ENCODE peak calls at places on chromosome 4, in nine cellular contexts. I, B, K, O, D, X, Y, N and G are unnamed samples.

GRCh38 chr4:136121431-136121830 is 1410.9 kb downstream of the PCDH18 start:
- DNase-seq in K (no peak), B (no peak), I (no peak), N (no peak), X (no peak), Y (no peak), O (no peak), D (no peak), G (no peak)

GRCh38 chr4:98603683-98604573 is 54.5 kb downstream of the TSPAN5 start:
- DNase-seq in K (no peak), N (no peak), D (no peak), B (no peak), O (peak; percentile 29), Y (no peak), X (no peak), I (no peak), G (no peak)

GRCh38 chr4:94430416-94430815 is 21.3 kb upstream of the PDLIM5 start:
- DNase-seq in X (no peak), Y (no peak), I (no peak), N (no peak), O (no peak), D (no peak), B (no peak), K (no peak), G (no peak)

GRCh38 chr4:93983133-93983532 is 154.6 kb downstream of the ATOH1 start:
- DNase-seq in B (no peak), Y (no peak), O (no peak), I (no peak), D (no peak), K (no peak), N (no peak), X (no peak), G (no peak)

GRCh38 chr4:153502584-153502983 is 36.4 kb downstream of the TMEM131L start:
- DNase-seq in K (no peak), I (no peak), X (no peak), Y (no peak), O (no peak), D (no peak), N (no peak), B (no peak), G (no peak)

GRCh38 chr4:87046111-87046510 is 111.3 kb downstream of the AFF1 start:
- DNase-seq in X (no peak), I (no peak), O (no peak), N (no peak), K (no peak), Y (no peak), D (no peak), B (no peak), G (no peak)

GRCh38 chr4:53309321-53310020 is 56.4 kb downstream of the SCFD2 start:
- DNase-seq in I (no peak), B (no peak), N (no peak), Y (no peak), D (no peak), X (no peak), K (no peak), O (no peak), G (no peak)

GRCh38 chr4:75248770-75249467 is 265.3 kb downstream of the RCHY1 start:
- DNase-seq in Y (no peak), O (no peak), X (no peak), N (no peak), D (peak; percentile 59), I (no peak), K (no peak), B (no peak), G (no peak)

GRCh38 chr4:114400531-114400930 is 198.1 kb upstream of the UGT8 start:
- DNase-seq in D (no peak), I (no peak), Y (no peak), O (no peak), K (no peak), B (no peak), N (no peak), X (no peak), G (no peak)

GRCh38 chr4:82739292-82740190 is 59.1 kb downstream of the SCD5 start:
- DNase-seq in D (peak; percentile 82), K (peak; percentile 64), O (peak; percentile 89), I (peak; percentile 12), X (peak; percentile 30), Y (peak; percentile 60), B (peak; percentile 64), N (peak; percentile 92), G (peak; percentile 77)

GRCh38 chr4:25229804-25230203 is 4.0 kb upstream of the PI4K2B start:
- DNase-seq in O (no peak), D (no peak), K (no peak), N (no peak), Y (no peak), I (no peak), X (no peak), B (no peak), G (no peak)

GRCh38 chr4:40333921-40334352 is 1.2 kb upstream of the CHRNA9 start:
- DNase-seq in N (no peak), O (no peak), Y (no peak), B (no peak), K (peak; percentile 37), I (no peak), D (no peak), X (no peak), G (no peak)